ENCODE peak calls at places on chromosomes 16 and 17, in seven cellular contexts. W is AG09309; Y is NCI-H1048; D is cardiac muscle cell; Z is cardiac fibroblast; P is stimulated activated CD4-positive, alpha-beta T cell treated with anti-CD3 and anti-CD28 coated beads, Interleukin-12 subunit alpha, Interleukin-12 subunit beta, amount 100 ng/mL, for 4 hours; X is NCI-H748 treated with DMSO at 0.1 percent for 48 hours. K is an unnamed sample.

GRCh38 chr17:80984749-80985148 is 6.9 kb upstream of the CHMP6 start:
- DNase-seq in Y (no peak), X (no peak), D (peak; percentile 94), W (peak; percentile 91), Z (peak; percentile 92), P (no peak), K (no peak)

GRCh38 chr16:48810803-48811453 is 200.9 kb upstream of the N4BP1 start:
- DNase-seq in W (no peak), Y (no peak), P (no peak), Z (no peak), X (no peak), D (no peak), K (no peak)

GRCh38 chr17:76974721-76975120 is 106.5 kb downstream of the MGAT5B start:
- DNase-seq in P (no peak), W (no peak), X (no peak), Y (no peak), D (no peak), Z (no peak), K (no peak)

GRCh38 chr16:85419503-85420408 is 193.4 kb upstream of the GSE1 start:
- DNase-seq in W (no peak), Z (no peak), X (no peak), P (no peak), Y (no peak), D (no peak), K (no peak)

GRCh38 chr16:67936876-67937605 is 391 bp upstream of the PSMB10 start:
- DNase-seq in P (peak; percentile 66), Y (no peak), D (no peak), W (no peak), Z (no peak), X (no peak), K (peak; percentile 90)

GRCh38 chr17:48262982-48263586 is 155.5 kb downstream of the SNX11 start:
- DNase-seq in D (peak; percentile 21), P (no peak), Y (no peak), W (no peak), X (peak; percentile 20), Z (peak; percentile 36), K (peak; percentile 19)

GRCh38 chr16:57840833-57841232 is 38.5 kb upstream of the KIFC3 start:
- DNase-seq in X (no peak), Z (no peak), D (no peak), W (no peak), P (no peak), Y (no peak), K (no peak)

GRCh38 chr16:7239547-7239946 is 93.1 kb upstream of the RBFOX1 start:
- DNase-seq in Y (no peak), X (no peak), D (no peak), Z (no peak), P (no peak), W (no peak), K (no peak)

GRCh38 chr17:64599187-64599676 is 62.9 kb downstream of the SMURF2 start:
- DNase-seq in D (no peak), W (no peak), Z (no peak), Y (no peak), X (no peak), P (peak; percentile 30), K (peak; percentile 57)

GRCh38 chr17:58316260-58316960 is 12.2 kb downstream of the TSPOAP1 start:
- DNase-seq in X (no peak), P (no peak), Z (no peak), D (no peak), W (no peak), Y (no peak), K (no peak)

GRCh38 chr17:20105539-20106291 is 96.6 kb downstream of the SPECC1 start:
- DNase-seq in D (no peak), P (no peak), Z (no peak), Y (no peak), X (no peak), W (no peak), K (no peak)

GRCh38 chr17:73989671-73990070 is 213.8 kb upstream of the RPL38 start:
- DNase-seq in Y (no peak), Z (no peak), W (no peak), X (no peak), D (no peak), P (no peak), K (no peak)

GRCh38 chr17:45997624-45998023 is 1.4 kb upstream of the STH start:
- DNase-seq in W (no peak), X (no peak), Y (no peak), Z (peak; percentile 68), D (peak; percentile 46), P (no peak), K (no peak)

GRCh38 chr16:75251280-75252048 is at the start of gene BCAR1:
- DNase-seq in W (peak; percentile 73), P (peak; percentile 30), Z (peak; percentile 81), X (peak; percentile 38), D (peak; percentile 96), Y (peak; percentile 10), K (no peak)

GRCh38 chr16:10978124-10978523 is 33.8 kb downstream of the CLEC16A start:
- DNase-seq in W (no peak), Y (no peak), P (no peak), X (no peak), Z (no peak), D (no peak), K (no peak)

GRCh38 chr16:82639666-82640336 is 13.0 kb downstream of the CDH13 start:
- DNase-seq in Y (no peak), W (no peak), D (peak; percentile 78), P (peak; percentile 48), X (peak; percentile 47), Z (peak; percentile 77), K (peak; percentile 35)

GRCh38 chr17:49495842-49496182 is 719 bp downstream of the NGFR start:
- DNase-seq in D (no peak), X (no peak), P (peak; percentile 6), W (no peak), Z (no peak), Y (no peak), K (no peak)

GRCh38 chr17:33964344-33964979 is 290.6 kb upstream of the CCL2 start:
- DNase-seq in X (no peak), Z (no peak), W (no peak), D (no peak), Y (no peak), P (no peak), K (peak; percentile 36)

GRCh38 chr16:20899503-20900298 is 457 bp downstream of the DCUN1D3 start:
- DNase-seq in Z (peak; percentile 22), W (no peak), X (no peak), P (no peak), Y (no peak), D (no peak), K (no peak)

GRCh38 chr16:13289515-13289914 is 388.1 kb downstream of the SHISA9 start:
- DNase-seq in Y (no peak), Z (no peak), P (no peak), W (no peak), D (no peak), X (no peak), K (no peak)

K was measured in CD4-positive, alpha-beta memory T cell.